ENCODE peak calls at places on chromosomes 12 and 14, in four cellular contexts. B is ovary, L is fibroblast of lung, Z is endothelial cell of umbilical vein. A is an unnamed sample.

GRCh38 chr14:96805906-96806305 is 8.7 kb downstream of the VRK1 start:
- DNase-seq in Z (no peak), B (no peak), L (no peak), A (no peak)

GRCh38 chr12:9792961-9793617 is 32.4 kb upstream of the CD69 start:
- DNase-seq in Z (peak), B (no peak), L (peak), A (no peak)

GRCh38 chr12:99004799-99005474 is 359.8 kb downstream of the APAF1 start:
- DNase-seq in L (no peak), B (no peak), Z (no peak), A (no peak)

GRCh38 chr12:117875652-117876491 is 92.9 kb downstream of the KSR2 start:
- DNase-seq in L (peak), B (no peak), Z (peak), A (peak)

GRCh38 chr12:27573972-27574371 is 50.0 kb downstream of the PPFIBP1 start:
- DNase-seq in Z (peak), B (no peak), L (peak), A (no peak)

GRCh38 chr12:116161588-116161987 is 115.9 kb downstream of the MED13L start:
- DNase-seq in B (no peak), Z (no peak), L (peak), A (no peak)

GRCh38 chr12:123601602-123602489 is at the start of gene DDX55:
- DNase-seq in Z (peak), L (peak), B (peak), A (peak)

GRCh38 chr14:71521736-71522135 is 410.5 kb upstream of the RGS6 start:
- DNase-seq in L (no peak), B (no peak), Z (no peak), A (no peak)

GRCh38 chr14:36591482-36591881 is 9.1 kb upstream of the NKX2-8 start:
- DNase-seq in B (no peak), L (no peak), Z (no peak), A (no peak)

GRCh38 chr12:65536876-65537661 is 258.6 kb downstream of the MSRB3 start:
- DNase-seq in Z (peak), B (no peak), L (peak), A (no peak)

GRCh38 chr14:51855234-51855633 is 5.2 kb upstream of the GNG2 start:
- DNase-seq in L (peak), B (no peak), Z (no peak), A (no peak)

GRCh38 chr14:64823305-64823985 is 56.3 kb downstream of the SPTB start:
- DNase-seq in L (peak), Z (peak), B (peak), A (peak)

GRCh38 chr14:95095991-95096390 is 61.3 kb downstream of the DICER1 start:
- DNase-seq in Z (no peak), B (no peak), L (no peak), A (no peak)

GRCh38 chr12:116276433-116277216 is 868 bp downstream of the MED13L start:
- DNase-seq in L (peak), B (peak), Z (peak), A (peak)

GRCh38 chr12:105598032-105598431 is 267.5 kb downstream of the C12orf75 start:
- DNase-seq in Z (no peak), B (no peak), L (no peak), A (no peak)

GRCh38 chr12:14936224-14936861 is 2.0 kb downstream of the ERP27 start:
- DNase-seq in L (no peak), B (no peak), Z (no peak), A (no peak)

GRCh38 chr12:57139796-57140649 is 7.4 kb downstream of the LRP1-AS start:
- DNase-seq in Z (no peak), L (peak), B (no peak), A (no peak)

DNA sequence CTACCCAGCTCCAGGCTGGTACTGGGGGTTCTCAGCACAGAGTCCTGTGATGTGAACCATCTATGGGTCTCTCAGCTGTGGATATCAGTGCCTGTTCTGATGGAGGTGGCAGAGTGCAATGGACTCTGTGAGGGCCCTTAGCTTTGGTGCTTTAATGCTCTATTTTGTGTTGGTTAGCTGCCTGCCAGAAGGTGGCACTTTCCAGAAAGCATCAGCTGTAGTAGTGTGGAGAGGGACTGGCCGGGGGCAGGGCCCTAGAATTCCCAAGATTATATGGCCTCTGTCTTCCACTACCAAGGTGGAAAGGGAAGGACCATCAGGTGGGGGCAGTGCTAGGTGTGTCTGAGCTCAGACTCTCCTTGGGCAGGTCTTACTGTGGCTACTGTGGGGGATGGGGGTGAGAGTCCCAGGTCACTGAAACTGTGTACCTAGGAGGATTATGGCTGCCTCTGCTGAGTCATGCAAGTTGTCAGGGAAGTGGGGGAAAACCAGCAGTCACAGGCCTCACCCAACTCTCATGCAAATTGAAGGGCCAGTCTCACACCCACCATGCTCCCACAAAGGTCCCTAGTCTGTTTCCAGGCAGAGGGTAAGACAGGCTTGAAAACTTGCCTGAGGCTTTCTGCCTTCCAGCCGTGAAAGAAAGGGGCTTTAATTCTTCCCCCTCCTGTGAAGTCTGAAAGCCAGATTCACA is 878.1 kb downstream of the C12orf50 start:
- DNase-seq in L (no peak), B (no peak), Z (no peak), A (no peak)
- H3K27ac ChIP-seq in L (no peak), B (no peak), Z (no peak), A (no peak)

DNA sequence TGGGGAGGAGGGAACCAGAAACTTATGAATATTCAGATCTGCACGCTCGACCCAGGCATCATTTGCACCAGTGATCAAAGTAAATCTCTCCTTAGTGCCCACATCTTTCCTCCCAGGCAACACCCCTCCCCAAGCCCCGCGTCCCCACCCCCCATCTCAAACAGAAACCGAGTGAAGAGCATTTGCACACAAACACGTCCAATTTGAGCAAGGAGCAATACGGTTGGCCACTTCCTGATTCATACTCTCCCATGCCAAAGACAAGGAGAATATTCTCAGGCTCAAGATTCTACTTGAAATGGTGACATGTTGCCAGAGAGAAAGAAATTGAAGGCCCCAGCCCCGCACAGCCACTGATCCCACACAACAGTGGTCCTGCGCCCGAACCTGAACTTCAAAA is 7.1 kb downstream of the FOXN3 start:
- DNase-seq in L (no peak), B (no peak), Z (no peak), A (no peak)
- H3K27ac ChIP-seq in L (no peak), B (no peak), Z (no peak), A (no peak)

DNA sequence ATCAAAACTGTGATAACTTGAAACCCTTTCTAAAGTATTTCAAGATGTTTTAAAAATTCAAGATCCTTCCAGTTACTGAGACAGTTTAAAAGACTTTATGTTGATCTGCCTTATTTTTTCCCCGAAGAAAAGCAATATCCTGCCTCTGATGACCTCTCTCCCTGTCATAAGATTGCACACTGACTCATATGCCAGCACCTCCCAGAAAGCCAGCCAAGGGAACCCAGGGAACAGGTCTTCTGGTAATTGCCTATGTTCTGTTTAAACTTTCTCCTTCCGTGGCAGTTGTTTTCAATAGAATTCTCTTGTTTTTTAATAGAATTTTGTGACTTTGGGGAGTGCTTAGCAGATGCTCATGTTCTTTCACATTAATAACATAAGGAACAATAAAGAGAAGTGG is 300.2 kb upstream of the PRKD1 start:
- DNase-seq in Z (peak), L (peak), B (peak), A (no peak)
- H3K27ac ChIP-seq in Z (peak), L (peak), B (peak), A (no peak)

DNA sequence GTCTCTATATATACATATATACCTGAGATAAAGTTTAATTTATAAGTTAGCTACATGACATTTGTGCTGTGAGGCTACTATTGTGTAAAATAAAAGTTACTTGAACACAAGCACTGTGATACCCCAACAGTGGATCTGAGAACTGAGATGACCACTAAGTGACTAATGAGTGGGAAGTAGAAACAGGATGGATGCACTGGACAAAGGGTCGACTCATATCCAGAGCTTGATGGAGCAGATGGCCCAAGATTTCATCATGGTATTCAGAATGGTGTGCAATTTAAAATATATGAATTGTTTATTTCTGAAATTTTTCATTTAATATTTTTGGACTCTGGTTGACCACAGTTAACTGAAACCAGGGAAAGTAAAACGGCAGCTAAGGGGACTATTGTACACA is 908.6 kb upstream of the MDGA2 start:
- DNase-seq in B (no peak), Z (no peak), L (peak), A (no peak)
- H3K27ac ChIP-seq in B (no peak), Z (no peak), L (no peak), A (no peak)

A was measured in substantia nigra.